ENCODE peak calls at places on chromosomes 1 and 21, in four cellular contexts. J is heart right ventricle, Z is thyroid gland, I is pancreas. Q is an unnamed sample.

GRCh38 chr1:9200441-9200840 is 34.1 kb upstream of the H6PD start:
- DNase-seq in J (no peak), Z (no peak), I (no peak), Q (no peak)

GRCh38 chr1:47393141-47393540 is 22.9 kb upstream of the FOXE3 start:
- DNase-seq in J (no peak), Z (no peak), I (no peak), Q (no peak)

GRCh38 chr1:215474940-215475339 is 92.2 kb upstream of the KCTD3 start:
- DNase-seq in J (no peak), Z (no peak), I (no peak), Q (no peak)

GRCh38 chr1:1330366-1331067 is 563 bp upstream of the TAS1R3 start:
- DNase-seq in J (no peak), Z (no peak), I (no peak), Q (no peak)

GRCh38 chr1:229112832-229113548 is 157.9 kb upstream of the RAB4A start:
- DNase-seq in J (no peak), Z (no peak), I (no peak), Q (no peak)

GRCh38 chr1:247293047-247293446 is 37.2 kb downstream of the VN1R5 start:
- DNase-seq in J (no peak), Z (no peak), I (no peak), Q (no peak)

GRCh38 chr21:44427241-44428120 is 27.8 kb upstream of the LRRC3 start:
- DNase-seq in J (no peak), Z (no peak), I (no peak), Q (no peak)

GRCh38 chr1:43834280-43835140 is 99.1 kb upstream of the ARTN start:
- DNase-seq in J (no peak), Z (no peak), I (no peak), Q (no peak)

GRCh38 chr1:38166461-38166860 is 119.9 kb upstream of the POU3F1 start:
- DNase-seq in J (no peak), Z (no peak), I (no peak), Q (no peak)

GRCh38 chr1:237386362-237387143 is 344.6 kb downstream of the RYR2 start:
- DNase-seq in J (no peak), Z (no peak), I (no peak), Q (no peak)

GRCh38 chr1:160277987-160278386 is 6.9 kb downstream of the PEX19 start:
- DNase-seq in J (no peak), Z (no peak), I (no peak), Q (no peak)

GRCh38 chr1:81802601-81803422 is 2.1 kb downstream of the ADGRL2 start:
- DNase-seq in J (peak; percentile 82), Z (peak; percentile 85), I (peak; percentile 63), Q (no peak)

GRCh38 chr1:94532077-94532476 is 9.5 kb downstream of the F3 start:
- DNase-seq in J (no peak), Z (no peak), I (no peak), Q (no peak)

GRCh38 chr1:174883361-174883760 is 116.4 kb upstream of the CACYBP start:
- DNase-seq in J (no peak), Z (no peak), I (no peak), Q (no peak)

GRCh38 chr1:205994342-205994741 is 8.9 kb downstream of the RAB7B start:
- DNase-seq in J (no peak), Z (no peak), I (no peak), Q (no peak)

GRCh38 chr1:173411835-173412742 is 65.0 kb upstream of the PRDX6 start:
- DNase-seq in J (no peak), Z (no peak), I (no peak), Q (no peak)

GRCh38 chr1:150960646-150961045 is 14.0 kb downstream of the CERS2 start:
- DNase-seq in J (no peak), Z (no peak), I (no peak), Q (no peak)

GRCh38 chr21:43880111-43880985 is 15.3 kb downstream of the AGPAT3 start:
- DNase-seq in J (no peak), Z (peak; percentile 87), I (peak; percentile 37), Q (no peak)

GRCh38 chr1:167936068-167936929 is at the start of gene DCAF6:
- DNase-seq in J (peak; percentile 96), Z (peak; percentile 98), I (peak; percentile 98), Q (peak; percentile 98)

GRCh38 chr1:20358761-20359263 is 68.1 kb downstream of the VWA5B1 start:
- DNase-seq in J (peak; percentile 76), Z (peak; percentile 79), I (peak; percentile 90), Q (no peak)

GRCh38 chr1:87197156-87197555 is 131.5 kb upstream of the LMO4 start:
- DNase-seq in J (no peak), Z (no peak), I (no peak), Q (no peak)

GRCh38 chr1:237041795-237042466 is at the start of gene RYR2:
- DNase-seq in J (peak; percentile 57), Z (peak; percentile 82), I (peak; percentile 30), Q (no peak)

GRCh38 chr1:53176452-53177344 is 19.9 kb upstream of the CPT2 start:
- DNase-seq in J (peak; percentile 50), Z (no peak), I (peak; percentile 49), Q (no peak)

GRCh38 chr1:201420608-201421002 is 925 bp downstream of the TNNI1 start:
- DNase-seq in J (no peak), Z (no peak), I (no peak), Q (no peak)

GRCh38 chr1:112196731-112197130 is 199.3 kb upstream of the CTTNBP2NL start:
- DNase-seq in J (no peak), Z (no peak), I (no peak), Q (no peak)

GRCh38 chr1:2316451-2316940 is 74.9 kb downstream of the MORN1 start:
- DNase-seq in J (no peak), Z (peak; percentile 32), I (no peak), Q (no peak)

GRCh38 chr1:14996133-14997050 is 157.2 kb upstream of the TMEM51 start:
- DNase-seq in J (no peak), Z (no peak), I (no peak), Q (no peak)

GRCh38 chr1:53197301-53198205 is 929 bp downstream of the CPT2 start:
- DNase-seq in J (no peak), Z (no peak), I (no peak), Q (no peak)

GRCh38 chr1:935751-936231 is 12.1 kb downstream of the SAMD11 start:
- DNase-seq in J (no peak), Z (no peak), I (no peak), Q (no peak)

GRCh38 chr1:40382110-40382464 is 8.6 kb downstream of the SMAP2 start:
- DNase-seq in J (no peak), Z (no peak), I (no peak), Q (no peak)

GRCh38 chr1:219209578-219209977 is 35.9 kb downstream of the LYPLAL1 start:
- DNase-seq in J (no peak), Z (no peak), I (no peak), Q (no peak)

GRCh38 chr21:14977814-14978213 is 87.0 kb downstream of the NRIP1 start:
- DNase-seq in J (no peak), Z (peak; percentile 40), I (no peak), Q (no peak)

GRCh38 chr1:108590947-108591346 is 31.0 kb downstream of the EEIG2 start:
- DNase-seq in J (no peak), Z (no peak), I (no peak), Q (no peak)

GRCh38 chr1:19990703-19991102 is 11.3 kb upstream of the PLA2G2A start:
- DNase-seq in J (no peak), Z (no peak), I (no peak), Q (no peak)

GRCh38 chr1:46202975-46203737 is at the start of gene LURAP1:
- DNase-seq in J (peak; percentile 69), Z (peak; percentile 65), I (no peak), Q (peak; percentile 17)

DNA sequence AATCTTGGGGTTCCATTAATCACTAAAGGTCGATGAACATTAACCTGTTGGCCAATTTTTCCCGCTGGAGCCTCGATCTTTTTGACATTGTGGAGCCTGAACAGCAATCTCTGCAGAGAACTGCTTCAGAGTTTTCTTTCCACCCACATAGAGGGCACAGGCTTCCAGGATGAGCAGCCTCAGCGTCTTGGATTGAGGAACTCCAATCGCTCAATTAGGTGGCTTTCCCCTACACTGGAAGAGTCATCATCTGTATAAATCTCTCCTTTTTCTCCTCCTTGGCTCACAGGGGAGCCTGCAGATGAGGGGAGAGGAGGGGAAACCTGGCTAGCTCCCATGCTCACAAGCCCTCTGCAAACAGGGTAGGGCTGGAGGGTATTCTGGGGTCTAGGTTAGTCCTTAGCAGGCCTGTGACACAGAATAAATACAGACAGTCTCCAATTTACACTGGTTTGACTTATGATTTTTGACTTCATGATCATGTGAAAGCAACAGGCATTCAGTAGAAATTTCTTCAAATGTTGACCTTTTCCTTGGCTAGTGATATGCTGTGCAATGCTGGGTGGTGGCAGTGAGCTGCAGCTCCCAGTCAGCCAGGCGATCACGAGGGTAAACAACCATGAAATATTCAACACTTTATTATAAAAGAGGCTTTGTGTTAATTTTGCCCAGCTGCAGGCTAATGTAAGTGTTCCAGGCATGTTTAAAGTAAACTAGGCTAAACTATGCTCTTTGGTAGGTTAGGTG is 80.8 kb downstream of the PGBD5 start:
- DNase-seq in J (no peak), Z (no peak), I (no peak), Q (no peak)
- H3K9me3 ChIP-seq in J (no peaks in the 10 kb centered on the region), Z (no peaks in the 10 kb centered on the region), I (no peaks in the 10 kb centered on the region), Q (no peaks in the 10 kb centered on the region)

GRCh38 chr1:190226006-190226405 is 251.7 kb downstream of the BRINP3 start:
- DNase-seq in J (no peak), Z (no peak), I (no peak), Q (no peak)
- H3K9me3 ChIP-seq in J (no peaks in the 10 kb centered on the region), Z (no peaks in the 10 kb centered on the region), I (no peaks in the 10 kb centered on the region), Q (no peaks in the 10 kb centered on the region)

GRCh38 chr1:111008031-111008430 is 44.3 kb upstream of the LRIF1 start:
- DNase-seq in J (no peak), Z (no peak), I (no peak), Q (no peak)
- H3K9me3 ChIP-seq in J (no peaks in the 10 kb centered on the region), Z (no peaks in the 10 kb centered on the region), I (no peaks in the 10 kb centered on the region), Q (no peaks in the 10 kb centered on the region)

DNA sequence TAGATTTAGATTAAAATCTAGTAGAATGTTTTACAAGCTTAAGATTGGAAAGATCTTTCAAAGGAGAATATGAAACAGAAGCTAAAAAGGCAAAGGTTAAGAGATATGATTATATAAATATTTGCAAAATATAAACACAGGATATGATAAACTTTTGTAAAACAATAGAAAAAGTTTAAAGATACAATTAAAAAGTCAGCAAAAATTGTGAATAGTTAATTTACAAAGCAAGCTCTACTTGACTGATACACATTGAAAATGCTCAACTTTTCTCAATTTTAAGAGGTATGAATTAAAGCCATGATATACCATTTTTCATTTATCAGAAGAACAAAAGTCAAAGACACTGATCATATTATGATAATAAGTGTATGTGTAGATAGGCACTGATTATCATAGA is 21.0 kb downstream of the RAB3GAP2 start:
- DNase-seq in J (no peak), Z (no peak), I (no peak), Q (no peak)
- H3K9me3 ChIP-seq in J (peaks cover 11% of the 10 kb centered on the region), Z (no peaks in the 10 kb centered on the region), I (no peaks in the 10 kb centered on the region), Q (peaks cover 5% of the 10 kb centered on the region)

DNA sequence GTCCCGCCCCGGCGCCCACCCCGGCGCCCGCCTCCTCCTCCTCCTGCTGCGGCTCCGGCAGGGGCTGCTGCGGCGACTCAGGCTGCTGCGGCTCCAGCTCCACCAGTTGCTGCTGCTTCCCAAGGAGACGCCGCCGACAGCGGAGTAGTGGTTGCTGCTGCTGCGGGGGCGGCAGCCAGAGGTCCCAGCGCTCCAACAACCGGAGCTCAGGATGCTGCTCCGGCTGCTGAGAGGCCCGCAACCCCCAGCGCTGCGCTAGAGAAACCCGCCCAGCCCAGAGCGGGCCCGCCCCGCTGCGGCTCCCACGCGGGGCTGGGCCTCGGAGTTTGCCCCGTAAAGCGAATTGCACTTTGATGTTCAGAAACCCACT is 1.2 kb downstream of the CRCT1 start:
- DNase-seq in J (no peak), Z (no peak), I (no peak), Q (no peak)
- H3K9me3 ChIP-seq in J (no peaks in the 10 kb centered on the region), Z (no peaks in the 10 kb centered on the region), I (no peaks in the 10 kb centered on the region), Q (no peaks in the 10 kb centered on the region)